ENCODE peak calls at places on chromosome 12, in four cellular contexts. W is adrenal gland, K is suprapubic skin, P is left ventricle myocardium inferior. H is an unnamed sample. For H3K4me1, the result is how much of the 10 kb centered on the place peaks cover.

GRCh38 chr12:3132636-3133409 is 55.6 kb downstream of the TSPAN9 start:
- DNase-seq in W (no peak), K (no peak), P (peak), H (peak)

GRCh38 chr12:7142057-7142644 is 12.0 kb downstream of the CLSTN3 start:
- DNase-seq in W (peak), K (no peak), P (no peak), H (peak)

GRCh38 chr12:1069846-1070245 is 78.8 kb downstream of the ERC1 start:
- DNase-seq in W (no peak), K (no peak), P (no peak), H (no peak)

GRCh38 chr12:39401459-39401858 is 41.5 kb downstream of the KIF21A start:
- DNase-seq in W (no peak), K (no peak), P (no peak), H (no peak)

GRCh38 chr12:55142896-55143870 is 17.0 kb downstream of the OR9K2 start:
- DNase-seq in W (peak), K (no peak), P (no peak), H (peak)

GRCh38 chr12:121467638-121468403 is 67.9 kb downstream of the RNF34 start:
- DNase-seq in W (peak), K (no peak), P (no peak), H (no peak)

GRCh38 chr12:51028126-51028810 is 2.1 kb upstream of the SLC11A2 start:
- DNase-seq in W (peak), K (no peak), P (no peak), H (peak)

GRCh38 chr12:24025153-24025798 is 75.8 kb upstream of the SOX5 start:
- DNase-seq in W (no peak), K (no peak), P (no peak), H (no peak)

GRCh38 chr12:51536159-51536558 is 54.9 kb upstream of the SCN8A start:
- DNase-seq in W (no peak), K (no peak), P (no peak), H (no peak)

GRCh38 chr12:6112004-6112403 is 12.5 kb downstream of the VWF start:
- DNase-seq in W (peak), K (peak), P (no peak), H (no peak)

GRCh38 chr12:6114476-6114870 is 10.0 kb downstream of the VWF start:
- DNase-seq in W (peak), K (peak), P (no peak), H (no peak)

GRCh38 chr12:6106208-6106607 is 18.3 kb downstream of the VWF start:
- DNase-seq in W (no peak), K (no peak), P (no peak), H (no peak)

GRCh38 chr12:6113691-6114475 is 10.6 kb downstream of the VWF start:
- DNase-seq in W (peak), K (peak), P (no peak), H (peak)

DNA sequence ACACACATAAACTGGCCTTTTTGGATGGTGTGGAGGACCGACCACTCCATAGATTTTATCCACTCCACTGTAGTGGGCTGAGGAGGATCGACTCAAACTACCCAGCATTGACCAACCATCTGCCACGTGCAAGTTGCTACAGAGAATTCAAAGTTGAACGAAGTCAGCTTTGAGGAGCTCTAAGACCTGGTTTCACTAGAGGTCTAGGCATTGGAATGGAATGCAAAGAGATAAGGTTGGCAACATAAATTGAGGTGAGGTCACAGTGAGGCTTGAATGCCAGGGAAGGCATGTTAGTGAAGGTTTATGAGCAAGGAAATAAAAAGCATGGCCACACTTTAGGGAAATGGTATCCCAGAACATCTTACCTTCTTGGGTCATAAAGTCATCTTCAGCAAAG is 14.5 kb downstream of the VWF start:
- DNase-seq in W (no peak), K (no peak), P (no peak), H (no peak)
- H3K4me1 ChIP-seq in W (under half), K (under half), P (under half), H (under half)

DNA sequence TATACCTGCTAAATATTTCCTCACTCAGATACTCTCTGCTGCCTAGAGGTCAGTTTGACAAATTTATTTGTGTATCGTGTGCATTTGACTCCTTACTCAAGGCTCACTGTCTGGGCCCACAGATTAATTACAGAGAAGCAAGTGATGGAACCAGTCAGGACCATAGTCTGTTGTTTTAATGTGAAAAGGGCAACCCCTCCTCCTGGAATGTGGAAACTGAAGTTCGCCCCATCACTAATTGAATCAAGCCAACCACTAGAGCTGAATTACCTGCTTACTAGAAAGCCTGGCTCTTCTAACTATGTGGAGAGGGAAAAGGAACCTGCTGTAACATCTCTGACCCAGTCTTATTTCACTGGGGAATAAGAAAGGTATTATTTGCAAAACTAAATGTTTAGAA is 199.9 kb upstream of the KRR1 start:
- DNase-seq in W (no peak), K (no peak), P (no peak), H (no peak)
- H3K4me1 ChIP-seq in W (under half), K (under half), P (half or more), H (under half)

DNA sequence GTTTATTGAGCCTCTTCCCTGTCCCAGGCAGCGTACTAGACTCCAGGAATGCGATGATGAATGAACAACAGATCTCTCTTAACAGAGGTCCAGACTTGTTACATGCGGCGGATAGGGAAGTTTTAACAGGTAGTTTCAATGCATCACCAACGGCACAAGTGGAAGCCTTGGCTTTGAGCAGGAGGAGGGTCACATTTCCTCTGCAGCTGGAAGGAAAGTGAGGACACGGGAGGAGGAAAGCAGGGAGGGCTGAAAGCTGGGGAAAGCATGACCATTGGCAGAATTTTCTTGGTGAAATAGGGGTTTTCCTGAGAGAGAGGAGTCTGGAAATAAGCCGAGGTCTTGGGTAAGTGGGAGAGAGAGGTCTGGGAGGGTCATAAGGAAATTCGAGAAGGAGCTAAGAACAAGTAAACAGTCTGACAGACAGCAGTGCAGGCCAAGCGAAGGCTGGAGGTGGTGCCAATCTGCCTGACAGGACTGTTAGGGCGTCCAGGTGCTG is 15.4 kb downstream of the BHLHE41 start:
- DNase-seq in W (no peak), K (no peak), P (peak), H (no peak)
- H3K4me1 ChIP-seq in W (under half), K (under half), P (under half), H (under half)

DNA sequence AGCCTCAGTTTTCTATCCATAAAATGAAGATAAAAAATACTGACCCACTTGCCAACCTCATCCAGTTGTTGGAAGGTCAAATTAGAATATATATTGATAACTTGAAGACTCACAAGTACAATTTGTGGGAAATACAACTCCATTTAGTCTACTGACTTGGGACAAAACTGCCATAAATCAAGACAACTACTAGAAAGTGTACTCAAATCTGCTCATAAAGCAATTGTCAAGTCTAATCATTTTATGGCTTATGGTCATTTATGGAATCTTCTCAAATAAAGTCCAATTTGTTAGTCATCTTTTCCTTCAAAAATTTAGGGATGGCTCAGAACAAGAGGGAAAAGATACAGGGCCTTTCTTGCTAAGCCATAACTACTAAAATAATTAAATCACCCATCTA is 7.0 kb downstream of the BTG1 start:
- DNase-seq in W (no peak), K (no peak), P (no peak), H (no peak)
- H3K4me1 ChIP-seq in W (under half), K (half or more), P (half or more), H (under half)

DNA sequence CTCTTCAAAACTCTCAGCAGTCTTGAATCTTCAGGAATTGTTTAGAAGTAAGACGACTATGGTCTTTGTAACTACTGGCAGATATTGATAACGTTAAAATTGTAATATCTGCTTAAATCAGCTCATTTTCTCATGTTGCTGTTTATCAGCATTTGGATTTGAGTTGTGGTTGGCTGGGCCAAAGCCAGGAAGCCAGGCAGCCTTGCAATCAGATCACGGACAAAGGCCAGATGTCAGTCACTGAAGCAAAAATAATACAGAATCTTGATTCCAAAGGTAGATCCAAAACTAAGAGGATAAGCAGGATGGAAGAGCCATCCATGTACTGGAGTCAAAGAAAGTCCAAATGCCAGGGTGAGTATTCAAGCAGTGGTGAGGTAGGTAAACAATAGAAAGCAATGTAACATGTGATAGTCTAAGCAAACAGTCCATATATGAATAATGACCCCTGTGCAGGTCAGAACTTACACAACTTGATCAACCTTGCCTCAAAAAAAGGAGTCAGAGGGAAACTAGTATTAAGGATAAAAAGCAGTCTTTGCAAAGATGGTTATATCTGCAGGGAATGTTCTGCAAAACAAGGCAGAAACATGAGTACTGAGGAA is 95.8 kb upstream of the RAP1B start:
- DNase-seq in W (no peak), K (no peak), P (no peak), H (no peak)
- H3K4me1 ChIP-seq in W (under half), K (under half), P (under half), H (under half)

DNA sequence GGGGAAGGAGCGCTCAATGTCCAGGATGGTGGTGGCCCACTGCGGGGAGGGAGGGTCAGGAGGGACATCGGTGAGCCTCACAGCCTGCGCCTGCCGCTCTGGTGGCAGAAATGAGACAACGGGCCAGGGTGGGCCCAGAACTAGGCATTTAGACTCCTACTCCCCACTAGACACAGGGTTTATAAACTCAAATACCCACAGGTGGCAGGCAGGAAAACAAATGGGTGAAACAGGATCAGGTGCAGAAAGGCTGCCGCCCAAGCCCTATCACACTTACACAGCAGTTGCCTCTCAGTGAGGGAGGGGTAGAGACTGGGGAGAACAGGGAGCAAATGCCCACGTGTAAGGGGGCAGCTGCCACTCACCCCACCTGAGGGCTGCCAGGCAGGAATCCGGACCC is 46.4 kb downstream of the TRPV4 start:
- DNase-seq in W (no peak), K (no peak), P (no peak), H (no peak)
- H3K4me1 ChIP-seq in W (under half), K (under half), P (under half), H (under half)

DNA sequence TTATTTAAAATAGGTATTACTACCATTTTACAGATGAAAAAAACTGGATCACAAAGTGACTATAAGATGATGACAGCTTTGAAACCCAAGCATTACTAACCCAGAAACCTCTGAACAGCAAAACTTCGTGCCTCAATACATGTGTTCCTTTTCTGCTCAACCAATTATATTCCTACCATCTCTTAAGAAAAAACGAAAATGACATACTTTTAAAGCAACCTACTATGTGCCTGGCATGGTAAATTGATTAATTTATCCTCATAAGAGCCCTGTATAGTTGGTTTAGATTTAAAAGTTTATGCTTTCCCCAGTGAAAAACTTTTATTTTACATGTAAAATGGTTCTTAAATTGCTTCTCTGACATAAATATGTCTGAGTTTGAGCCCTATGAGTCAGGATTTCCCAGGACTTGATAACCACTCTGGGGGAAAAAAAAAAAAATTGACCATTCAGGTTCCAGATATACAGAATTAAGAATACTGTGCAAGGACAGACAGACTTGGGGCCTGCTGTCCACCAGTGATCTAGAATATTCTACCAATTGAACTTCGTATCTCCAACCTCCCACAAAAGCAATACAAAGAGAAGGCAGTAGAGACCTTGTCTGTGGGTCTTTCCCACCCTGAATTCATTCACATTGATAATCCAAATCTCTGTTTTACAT is 4.3 kb downstream of the SINHCAF start:
- DNase-seq in W (no peak), K (no peak), P (no peak), H (no peak)
- H3K4me1 ChIP-seq in W (under half), K (under half), P (half or more), H (under half)

DNA sequence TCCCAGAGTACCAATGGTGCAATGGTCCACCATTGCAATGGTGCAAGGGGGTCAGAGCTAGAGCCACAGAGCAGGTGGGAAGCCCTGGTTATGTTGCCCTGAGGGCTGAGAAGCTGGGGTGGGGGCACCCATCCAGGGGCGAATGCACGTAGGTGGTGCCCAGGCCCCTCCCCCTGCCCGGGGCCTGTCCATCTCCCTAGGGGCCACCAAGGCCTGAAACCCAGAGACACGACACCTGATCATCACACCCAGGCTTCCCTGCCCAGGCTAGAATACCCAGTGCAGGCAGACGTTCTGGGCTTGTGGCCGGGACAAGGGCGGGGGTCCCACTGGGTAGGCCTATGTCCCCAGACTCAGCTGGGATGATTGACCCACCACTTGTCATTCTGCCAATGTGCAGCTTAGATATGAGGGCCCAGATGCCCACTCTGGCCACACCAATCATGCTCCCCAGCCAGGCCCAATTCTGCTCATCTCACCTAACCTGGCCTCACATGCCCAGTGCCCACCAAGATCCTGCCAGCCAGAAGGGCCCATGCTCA is 83.2 kb downstream of the ALG10 start:
- DNase-seq in W (no peak), K (no peak), P (no peak), H (no peak)
- H3K4me1 ChIP-seq in W (under half), K (under half), P (under half), H (under half)

GRCh38 chr12:124497658-124498057 is 69.8 kb downstream of the NCOR2 start:
- DNase-seq in W (peak), K (peak), P (peak), H (no peak)
- H3K4me1 ChIP-seq in W (under half), K (half or more), P (half or more), H (under half)

H was measured in BE2C.